ENCODE peak calls at places on chromosomes 3 and 15, in eight cellular contexts. H, W, Z, B, I, E, R and P are unnamed samples.

GRCh38 chr3:4355401-4356224 is 52.4 kb downstream of the SETMAR start:
- DNase-seq in W (no peak), I (no peak), B (peak), H (no peak), R (no peak), Z (no peak), E (no peak), P (no peak)

GRCh38 chr3:138348107-138348949 is at the start of gene MRAS:
- DNase-seq in Z (no peak), W (peak), R (no peak), I (peak), H (peak), E (peak), B (peak), P (no peak)

GRCh38 chr3:188111002-188111584 is 42.9 kb upstream of the LPP start:
- DNase-seq in Z (no peak), H (no peak), I (no peak), E (no peak), R (no peak), W (no peak), B (no peak), P (no peak)

GRCh38 chr15:63553388-63553791 is 43.8 kb upstream of the FBXL22 start:
- DNase-seq in Z (no peak), R (no peak), W (no peak), E (peak), B (no peak), I (peak), H (no peak), P (no peak)

GRCh38 chr3:139052802-139053600 is 8.3 kb upstream of the PRR23C start:
- DNase-seq in B (no peak), I (no peak), W (no peak), Z (no peak), E (peak), R (no peak), H (no peak), P (no peak)

GRCh38 chr3:132231633-132232032 is 85.6 kb upstream of the ACP3 start:
- DNase-seq in I (no peak), B (no peak), E (peak), W (no peak), R (no peak), Z (no peak), H (no peak), P (no peak)

GRCh38 chr3:14208977-14209394 is 30.4 kb downstream of the LSM3 start:
- DNase-seq in W (no peak), R (no peak), I (no peak), H (no peak), B (no peak), Z (no peak), E (no peak), P (no peak)

GRCh38 chr15:55829826-55830225 is 86.9 kb upstream of the PRTG start:
- DNase-seq in B (no peak), R (no peak), E (peak), H (no peak), I (peak), Z (no peak), W (no peak), P (no peak)

GRCh38 chr15:96171842-96172241 is 158.7 kb upstream of the NR2F2 start:
- DNase-seq in R (no peak), H (no peak), W (no peak), B (no peak), Z (no peak), E (no peak), I (peak), P (no peak)

GRCh38 chr3:32399030-32399620 is 7.5 kb downstream of the CMTM7 start:
- DNase-seq in B (peak), R (no peak), H (peak), Z (peak), E (peak), I (no peak), W (no peak), P (no peak)

GRCh38 chr3:46690798-46691197 is 2.7 kb downstream of the ALS2CL start:
- DNase-seq in Z (no peak), E (no peak), B (no peak), I (peak), W (no peak), R (no peak), H (no peak), P (no peak)